ENCODE peak calls at places on chromosomes 13 and 19, in six cellular contexts. W is GM23338, Y is HCT116, N is suprapubic skin, A is sigmoid colon, O is breast epithelium. V is an unnamed sample.

GRCh38 chr19:18185538-18185937 is 7.5 kb upstream of the MPV17L2 start:
- DNase-seq in Y (no peak), O (no peak), N (no peak), W (peak; percentile 60), A (no peak), V (no peak)

GRCh38 chr13:47858042-47858677 is 142.9 kb downstream of the SUCLA2 start:
- DNase-seq in A (no peak), O (no peak), Y (no peak), W (no peak), N (no peak), V (no peak)

GRCh38 chr19:16447015-16447384 is 24.8 kb downstream of the EPS15L1 start:
- DNase-seq in O (peak; percentile 45), N (peak; percentile 88), W (no peak), Y (no peak), A (peak; percentile 86), V (no peak)

GRCh38 chr19:18487576-18488402 is 34.1 kb downstream of the ELL start:
- DNase-seq in A (no peak), N (no peak), Y (no peak), W (no peak), O (peak; percentile 47), V (no peak)

GRCh38 chr13:49641810-49642291 is 13.5 kb downstream of the ARL11 start:
- DNase-seq in N (peak; percentile 72), W (no peak), Y (no peak), A (peak; percentile 81), O (no peak), V (no peak)

GRCh38 chr19:18460313-18460712 is 22.4 kb upstream of the ISYNA1 start:
- DNase-seq in W (no peak), Y (no peak), N (peak; percentile 90), A (peak; percentile 94), O (no peak), V (no peak)

GRCh38 chr13:99605417-99606321 is 104.4 kb downstream of the TM9SF2 start:
- DNase-seq in O (no peak), N (no peak), W (peak; percentile 75), A (no peak), Y (peak; percentile 16), V (peak; percentile 29)

GRCh38 chr19:47419037-47419783 is at the start of gene MEIS3:
- DNase-seq in N (no peak), O (no peak), A (no peak), Y (no peak), W (peak; percentile 43), V (no peak)

GRCh38 chr13:91144054-91144453 is 203.4 kb upstream of the MIR17HG start:
- DNase-seq in N (no peak), O (no peak), W (no peak), Y (no peak), A (no peak), V (no peak)

GRCh38 chr13:35889560-35889959 is 241.6 kb downstream of the DCLK1 start:
- DNase-seq in O (no peak), A (no peak), Y (no peak), W (no peak), N (no peak), V (no peak)

GRCh38 chr19:54530866-54531265 is 28.2 kb downstream of the LAIR2 start:
- DNase-seq in N (no peak), O (no peak), Y (no peak), W (no peak), A (no peak), V (no peak)

GRCh38 chr13:98957731-98958442 is 20.0 kb downstream of the DOCK9 start:
- DNase-seq in Y (no peak), W (no peak), O (no peak), N (no peak), A (no peak), V (no peak)

GRCh38 chr19:37594982-37595382 is 306 bp downstream of the ZNF540 start:
- DNase-seq in A (peak; percentile 88), W (no peak), O (peak; percentile 72), Y (no peak), N (peak; percentile 78), V (peak; percentile 50)

GRCh38 chr13:64369121-64369520 is 2861.0 kb downstream of the PCDH9 start:
- DNase-seq in Y (no peak), O (no peak), W (no peak), A (no peak), N (no peak), V (no peak)

GRCh38 chr13:75675421-75675820 is 39.3 kb downstream of the LMO7 start:
- DNase-seq in A (no peak), Y (no peak), O (no peak), N (no peak), W (no peak), V (no peak)

GRCh38 chr13:75587679-75588078 is 38.1 kb downstream of the UCHL3 start:
- DNase-seq in O (no peak), Y (no peak), A (no peak), W (peak; percentile 81), N (no peak), V (no peak)

GRCh38 chr13:72643339-72643989 is 84.0 kb downstream of the MZT1 start:
- DNase-seq in W (peak; percentile 66), A (no peak), N (no peak), O (no peak), Y (peak; percentile 33), V (no peak)

GRCh38 chr19:2711175-2711936 is 8.9 kb upstream of the GNG7 start:
- DNase-seq in Y (no peak), O (no peak), W (no peak), A (peak; percentile 61), N (no peak), V (no peak)

GRCh38 chr13:88925954-88926353 is 1254.8 kb downstream of the SLITRK5 start:
- DNase-seq in W (no peak), N (no peak), Y (no peak), A (no peak), O (peak; percentile 28), V (no peak)

DNA sequence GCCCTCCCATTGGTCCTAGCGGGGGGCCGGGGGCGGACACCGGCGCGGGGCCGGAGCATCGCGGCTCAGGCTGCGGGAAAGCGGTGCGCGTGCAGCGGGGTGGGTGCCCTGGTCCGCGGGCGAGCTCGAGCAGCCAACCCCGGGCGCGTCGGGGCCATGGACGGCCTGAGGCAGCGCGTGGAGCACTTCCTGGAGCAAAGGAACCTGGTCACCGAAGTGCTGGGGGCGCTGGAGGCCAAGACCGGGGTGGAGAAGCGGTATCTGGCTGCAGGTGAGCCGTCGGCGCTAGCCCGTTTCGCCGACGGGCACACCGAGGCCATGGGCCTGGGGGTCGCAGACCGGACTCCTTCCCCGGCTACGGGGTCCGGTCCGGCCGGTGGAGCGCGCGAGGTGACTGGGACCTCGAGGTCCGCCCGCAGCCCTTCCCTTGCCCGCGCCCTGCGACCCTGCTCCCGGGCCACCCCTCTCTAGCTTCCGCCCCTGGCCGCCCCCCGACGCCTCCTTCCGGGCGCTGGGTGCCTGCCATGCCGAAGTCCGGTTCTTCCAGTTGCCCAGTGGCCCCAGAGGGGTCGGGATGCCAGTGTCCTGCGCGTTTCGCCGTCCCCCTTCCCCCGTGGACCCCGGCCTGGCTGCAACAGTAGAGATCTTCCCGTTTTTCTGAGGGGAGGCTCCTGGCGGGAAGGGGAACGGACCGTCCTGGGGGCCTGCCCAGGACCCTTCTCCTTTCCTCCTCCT is at the start of gene REEP6:
- DNase-seq in N (no peak), O (no peak), A (no peak), Y (no peak), W (no peak), V (no peak)
- TF ChIP-seq POLR2AphosphoS5 in N (no peak), O (no peak), A (no peak), Y (peak; percentile 86), W (peak; percentile 85), V (no peak)

DNA sequence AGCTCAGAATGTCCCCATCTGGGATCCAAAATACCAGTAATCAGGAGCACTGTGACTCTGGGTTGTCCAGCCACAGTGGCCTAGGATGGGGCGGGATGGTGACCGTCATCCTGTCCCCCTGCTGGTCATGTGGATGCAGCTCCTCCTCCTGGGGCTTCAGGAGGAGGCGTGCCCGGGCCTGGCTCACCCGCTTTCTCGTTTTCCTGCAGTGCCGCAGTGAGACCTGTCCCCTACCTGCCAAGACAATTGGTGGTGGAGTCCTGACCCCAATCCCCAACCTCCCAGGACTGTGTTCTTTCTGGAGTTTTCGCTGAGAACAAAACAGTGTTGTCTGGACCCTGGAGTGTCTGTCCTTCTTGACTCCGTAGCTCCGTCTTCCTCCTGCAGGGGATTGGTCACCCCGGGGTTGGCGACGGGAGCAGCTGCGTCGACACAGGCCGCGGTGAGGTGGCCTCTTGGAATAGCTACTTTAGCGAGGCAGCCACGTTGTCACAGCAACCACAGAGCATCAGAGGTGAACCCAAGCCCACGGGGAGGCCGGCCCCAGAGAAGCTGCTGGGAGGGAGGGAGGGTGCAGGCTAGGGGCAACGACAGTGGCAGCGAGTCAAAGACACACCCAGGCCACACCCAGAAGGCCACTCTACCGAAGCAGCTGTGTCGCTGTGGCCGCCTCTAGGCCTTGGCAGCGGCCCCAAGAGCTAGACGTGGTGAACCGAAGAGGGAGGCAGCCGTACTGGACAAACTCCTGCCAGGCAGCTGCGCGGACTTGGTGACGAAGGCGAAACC is 10.1 kb upstream of the EMC10 start:
- DNase-seq in O (no peak), Y (peak; percentile 42), W (peak; percentile 88), N (no peak), A (no peak), V (no peak)
- TF ChIP-seq POLR2AphosphoS5 in O (no peak), Y (peak; percentile 46), W (no peak), N (no peak), A (no peak), V (no peak)

GRCh38 chr13:97221491-97221890 is 642 bp upstream of the MBNL2 start:
- DNase-seq in W (no peak), N (no peak), A (no peak), O (no peak), Y (no peak), V (no peak)

GRCh38 chr13:97223711-97224461 is 1.8 kb downstream of the MBNL2 start:
- DNase-seq in N (no peak), A (peak; percentile 88), Y (peak; percentile 43), W (peak; percentile 67), O (peak; percentile 83), V (peak; percentile 80)

GRCh38 chr13:97222934-97223710 is 989 bp downstream of the MBNL2 start:
- DNase-seq in Y (no peak), N (no peak), W (peak; percentile 49), A (no peak), O (no peak), V (no peak)

GRCh38 chr13:97221046-97221445 is 1.1 kb upstream of the MBNL2 start:
- DNase-seq in O (no peak), N (no peak), Y (no peak), W (no peak), A (no peak), V (no peak)

DNA sequence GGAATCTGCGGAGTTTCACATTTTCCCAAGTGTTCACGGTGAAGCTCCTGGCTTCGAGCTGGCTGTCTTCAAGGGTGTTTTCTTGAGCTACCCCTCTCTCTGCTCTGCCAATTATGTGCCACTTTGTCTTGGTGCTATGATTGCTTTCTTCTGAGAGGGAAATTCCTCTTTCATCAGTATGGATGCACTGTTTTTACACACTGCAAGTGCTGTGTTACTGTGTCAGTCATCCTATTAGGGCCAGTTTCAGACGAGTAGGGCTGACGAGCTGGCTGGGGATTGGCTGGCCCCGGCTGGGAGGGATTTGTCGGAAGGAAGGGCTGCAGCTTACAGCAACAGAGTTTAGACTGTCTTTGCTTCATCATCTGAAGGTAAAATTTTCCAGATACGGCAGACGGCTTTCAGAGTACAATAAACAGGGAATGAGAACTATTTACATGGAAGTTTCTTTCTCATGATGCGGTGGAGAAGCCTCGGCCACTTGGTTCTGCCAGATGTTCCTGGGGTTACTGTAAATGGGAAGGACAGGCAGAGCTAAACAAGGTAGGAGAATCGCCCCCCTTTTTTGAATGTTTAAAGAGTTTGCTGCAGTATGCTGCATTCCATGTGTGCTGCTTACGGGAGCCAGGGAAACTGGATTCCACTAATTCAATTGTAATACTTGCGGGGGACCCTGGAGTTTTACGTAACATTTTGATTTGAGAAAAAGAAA is at the start of gene MBNL2:
- DNase-seq in Y (peak; percentile 81), A (peak; percentile 97), O (peak; percentile 93), W (peak; percentile 80), N (peak; percentile 95), V (peak; percentile 95)
- TF ChIP-seq POLR2AphosphoS5 in Y (peak; percentile 84), A (peak; percentile 90), O (peak; percentile 88), W (no peak), N (no peak), V (peak; percentile 95)

GRCh38 chr13:78657699-78658629 is 991 bp downstream of the OBI1 start:
- DNase-seq in W (peak; percentile 96), A (no peak), O (no peak), Y (no peak), N (no peak), V (no peak)
- TF ChIP-seq POLR2AphosphoS5 in W (peak; percentile 61), A (no peak), O (no peak), Y (no peak), N (no peak), V (no peak)